ENCODE peak calls at places on chromosomes 5 and 9, in six cellular contexts. R, V, C, A, Z and Y are unnamed samples.

GRCh38 chr5:68673451-68674180 is 420.2 kb upstream of the SLC30A5 start:
- DNase-seq in R (peak), V (no peak), C (no peak), A (no peak), Z (no peak), Y (no peak)

GRCh38 chr9:109092051-109092580 is 27.6 kb downstream of the TMEM245 start:
- DNase-seq in R (no peak), V (no peak), C (no peak), A (no peak), Z (no peak), Y (no peak)

GRCh38 chr9:74953235-74953741 is 576 bp upstream of the C9orf40 start:
- DNase-seq in R (no peak), V (no peak), C (no peak), A (no peak), Z (no peak), Y (no peak)

GRCh38 chr5:67303356-67303755 is 106.8 kb upstream of the CD180 start:
- DNase-seq in R (no peak), V (no peak), C (no peak), A (no peak), Z (no peak), Y (no peak)

GRCh38 chr5:43620944-43621505 is 18.0 kb downstream of the NNT start:
- DNase-seq in R (no peak), V (no peak), C (no peak), A (no peak), Z (no peak), Y (no peak)

GRCh38 chr5:64971538-64971937 is 202.8 kb downstream of the CWC27 start:
- DNase-seq in R (no peak), V (no peak), C (no peak), A (no peak), Z (no peak), Y (no peak)

GRCh38 chr5:73694089-73694488 is 68.1 kb downstream of the ARHGEF28 start:
- DNase-seq in R (peak), V (no peak), C (peak), A (no peak), Z (no peak), Y (no peak)

GRCh38 chr5:85921590-85921989 is 696.2 kb upstream of the COX7C start:
- DNase-seq in R (no peak), V (no peak), C (no peak), A (no peak), Z (no peak), Y (no peak)

GRCh38 chr5:126435714-126436113 is 12.5 kb downstream of the GRAMD2B start:
- DNase-seq in R (no peak), V (no peak), C (no peak), A (no peak), Z (no peak), Y (no peak)

GRCh38 chr9:21549251-21549765 is 67.2 kb upstream of the IFNE start:
- DNase-seq in R (no peak), V (no peak), C (no peak), A (no peak), Z (no peak), Y (no peak)

GRCh38 chr5:90473321-90474234 is 993 bp downstream of the MBLAC2 start:
- DNase-seq in R (peak), V (no peak), C (no peak), A (peak), Z (no peak), Y (peak)

GRCh38 chr9:99030082-99030481 is 74.8 kb upstream of the TGFBR1 start:
- DNase-seq in R (no peak), V (no peak), C (no peak), A (no peak), Z (no peak), Y (no peak)

GRCh38 chr5:153276151-153276550 is 214.3 kb upstream of the GRIA1 start:
- DNase-seq in R (peak), V (peak), C (no peak), A (peak), Z (no peak), Y (peak)

GRCh38 chr9:112997236-112997941 is 14.6 kb downstream of the ZNF883 start:
- DNase-seq in R (no peak), V (no peak), C (no peak), A (no peak), Z (no peak), Y (no peak)
- H3K4me3 ChIP-seq in R (no peak), V (peak), C (no peak), A (no peak), Z (no peak), Y (no peak)

DNA sequence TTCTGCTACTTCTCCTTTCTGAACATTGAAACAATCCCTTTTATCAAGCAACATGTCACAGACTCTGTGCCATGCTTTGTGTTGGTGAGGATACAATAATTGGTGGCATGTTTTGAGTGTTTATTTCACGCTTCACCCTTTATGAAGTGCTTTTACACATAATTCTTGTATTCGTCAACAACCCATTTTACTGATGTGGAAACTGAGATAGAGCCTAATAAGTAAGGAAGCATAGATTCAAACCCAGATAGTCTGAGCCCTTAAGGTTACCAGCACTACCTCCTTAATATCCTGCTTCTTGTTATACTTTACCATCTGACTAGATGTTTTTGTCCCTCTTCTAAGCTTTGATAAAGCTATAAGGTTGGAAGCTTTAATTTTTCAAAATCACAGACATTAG is 49.3 kb upstream of the TTC23L start:
- DNase-seq in R (no peak), V (no peak), C (no peak), A (no peak), Z (no peak), Y (no peak)
- TF ChIP-seq ZNF274 in R (no peak), V (no peak), C (no peak), A (no peak), Z (no peak), Y (no peak)

GRCh38 chr5:135128361-135128760 is 94.3 kb upstream of the PITX1 start:
- DNase-seq in R (no peak), V (no peak), C (no peak), A (no peak), Z (no peak), Y (no peak)
- H3K4me3 ChIP-seq in R (no peak), V (no peak), C (no peak), A (no peak), Z (no peak), Y (no peak)

GRCh38 chr5:178589180-178590140 is 733 bp downstream of the COL23A1 start:
- DNase-seq in R (no peak), V (no peak), C (no peak), A (peak), Z (no peak), Y (peak)
- TF ChIP-seq ZNF274 in R (no peak), V (no peak), C (no peak), A (no peak), Z (no peak), Y (no peak)

DNA sequence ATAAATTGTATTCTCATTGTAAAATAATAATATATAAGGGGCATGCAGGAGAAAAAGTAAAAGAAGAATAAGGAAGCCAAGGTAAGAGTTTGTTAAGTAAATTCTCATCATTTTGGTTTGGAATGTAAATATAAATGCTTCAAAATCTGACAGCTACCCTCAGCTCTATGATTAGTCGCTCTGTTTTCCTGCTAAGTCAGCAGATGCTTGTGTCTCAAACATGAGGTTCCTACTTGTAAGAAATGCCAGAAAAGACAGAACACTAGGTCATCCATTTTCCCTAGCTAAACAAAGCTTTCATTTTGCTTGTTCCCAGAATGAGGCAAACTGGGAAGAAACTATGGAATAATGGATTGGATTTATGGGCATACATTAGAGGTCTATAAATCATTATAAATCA is 293.1 kb downstream of the DMRTA1 start:
- DNase-seq in R (no peak), V (no peak), C (no peak), A (no peak), Z (no peak), Y (no peak)
- H3K4me3 ChIP-seq in R (no peak), V (no peak), C (no peak), A (no peak), Z (no peak), Y (no peak)

GRCh38 chr5:40437452-40437861 is 242.3 kb upstream of the PTGER4 start:
- DNase-seq in R (no peak), V (no peak), C (no peak), A (no peak), Z (no peak), Y (no peak)

GRCh38 chr5:40441733-40442132 is 238.0 kb upstream of the PTGER4 start:
- DNase-seq in R (peak), V (no peak), C (no peak), A (no peak), Z (no peak), Y (no peak)

GRCh38 chr5:40431734-40432133 is 248.0 kb upstream of the PTGER4 start:
- DNase-seq in R (no peak), V (no peak), C (no peak), A (no peak), Z (no peak), Y (no peak)

GRCh38 chr5:40432836-40433235 is 246.9 kb upstream of the PTGER4 start:
- DNase-seq in R (no peak), V (no peak), C (no peak), A (no peak), Z (no peak), Y (no peak)

GRCh38 chr5:40436535-40437237 is 243.0 kb upstream of the PTGER4 start:
- DNase-seq in R (no peak), V (no peak), C (no peak), A (no peak), Z (no peak), Y (no peak)
- TF ChIP-seq ZNF274 in R (no peak), V (no peak), C (no peak), A (no peak), Z (no peak), Y (no peak)